ENCODE peak calls at places on chromosomes 2 and 18, in six cellular contexts. H is cardiac muscle cell, J is transverse colon, R is SK-N-SH, K is stomach, P is endodermal cell. C is an unnamed sample. For H3K4me1, the result is how much of the 10 kb centered on the place peaks cover.

GRCh38 chr18:33696332-33697162 is 118.5 kb downstream of the ASXL3 start:
- DNase-seq in H (no peak), J (no peak), R (peak), K (no peak), P (peak), C (no peak)

GRCh38 chr2:155377178-155377780 is 678.8 kb downstream of the KCNJ3 start:
- DNase-seq in H (peak), J (no peak), R (no peak), K (no peak), P (no peak), C (no peak)

GRCh38 chr2:107160831-107161230 is 274.9 kb upstream of the ST6GAL2 start:
- DNase-seq in H (no peak), J (no peak), R (no peak), K (no peak), P (no peak), C (no peak)

GRCh38 chr2:118169359-118170005 is 81.2 kb downstream of the INSIG2 start:
- DNase-seq in H (no peak), J (no peak), R (no peak), K (no peak), P (peak), C (no peak)

GRCh38 chr2:126568734-126569133 is 87.2 kb upstream of the GYPC start:
- DNase-seq in H (no peak), J (no peak), R (no peak), K (no peak), P (no peak), C (no peak)

GRCh38 chr2:61460168-61460567 is 10.7 kb downstream of the USP34 start:
- DNase-seq in H (peak), J (no peak), R (no peak), K (no peak), P (peak), C (no peak)

GRCh38 chr18:36200354-36200771 is 13.1 kb downstream of the MOCOS start:
- DNase-seq in H (no peak), J (no peak), R (no peak), K (no peak), P (no peak), C (no peak)

GRCh38 chr18:58348517-58348916 is 280.4 kb downstream of the ALPK2 start:
- DNase-seq in H (no peak), J (no peak), R (no peak), K (no peak), P (no peak), C (no peak)

GRCh38 chr2:216315817-216316603 is 56.3 kb downstream of the MARCHF4 start:
- DNase-seq in H (peak), J (no peak), R (peak), K (no peak), P (peak), C (no peak)

GRCh38 chr2:217710218-217710565 is 292.6 kb downstream of the TNS1 start:
- DNase-seq in H (no peak), J (no peak), R (no peak), K (no peak), P (no peak), C (no peak)

GRCh38 chr2:161004379-161004778 is 155.8 kb upstream of the TANK start:
- DNase-seq in H (peak), J (no peak), R (peak), K (no peak), P (no peak), C (no peak)

GRCh38 chr2:233421091-233421816 is 67.0 kb downstream of the DGKD start:
- DNase-seq in H (no peak), J (no peak), R (no peak), K (peak), P (no peak), C (no peak)

GRCh38 chr2:21740529-21740928 is 616.8 kb downstream of the TDRD15 start:
- DNase-seq in H (no peak), J (no peak), R (no peak), K (no peak), P (no peak), C (no peak)

GRCh38 chr2:69797235-69797634 is 32.2 kb upstream of the GMCL1 start:
- DNase-seq in H (no peak), J (no peak), R (no peak), K (no peak), P (no peak), C (no peak)

GRCh38 chr2:204722691-204723090 is 177.4 kb downstream of the PARD3B start:
- DNase-seq in H (no peak), J (no peak), R (no peak), K (no peak), P (no peak), C (no peak)

GRCh38 chr2:136162438-136162837 is 44.5 kb upstream of the CXCR4 start:
- DNase-seq in H (no peak), J (no peak), R (no peak), K (no peak), P (no peak), C (no peak)

GRCh38 chr2:134177351-134177931 is 76.4 kb upstream of the MGAT5 start:
- DNase-seq in H (no peak), J (no peak), R (no peak), K (peak), P (no peak), C (no peak)

GRCh38 chr2:45980161-45980852 is 316.9 kb upstream of the EPAS1 start:
- DNase-seq in H (no peak), J (no peak), R (no peak), K (no peak), P (peak), C (no peak)

GRCh38 chr18:49531678-49532153 is 30.1 kb upstream of the LIPG start:
- DNase-seq in H (peak), J (peak), R (no peak), K (no peak), P (peak), C (no peak)

GRCh38 chr2:70089220-70089945 is 2.1 kb downstream of the PCBP1 start:
- DNase-seq in H (peak), J (no peak), R (peak), K (peak), P (peak), C (no peak)

GRCh38 chr2:96631804-96632435 is 6.2 kb downstream of the KANSL3 start:
- DNase-seq in H (no peak), J (no peak), R (no peak), K (no peak), P (no peak), C (no peak)

GRCh38 chr2:10878268-10878915 is 33.3 kb upstream of the KCNF1 start:
- DNase-seq in H (no peak), J (no peak), R (no peak), K (no peak), P (peak), C (no peak)

GRCh38 chr2:112301171-112301584 is 25.8 kb downstream of the ZC3H6 start:
- DNase-seq in H (peak), J (no peak), R (no peak), K (no peak), P (no peak), C (no peak)

GRCh38 chr2:21019678-21020021 is 24.2 kb downstream of the APOB start:
- DNase-seq in H (no peak), J (no peak), R (no peak), K (no peak), P (no peak), C (no peak)

GRCh38 chr2:134932864-134933526 is 14.4 kb downstream of the CCNT2 start:
- DNase-seq in H (no peak), J (no peak), R (no peak), K (peak), P (no peak), C (no peak)

GRCh38 chr2:71923887-71924533 is 223.7 kb downstream of the CYP26B1 start:
- DNase-seq in H (peak), J (peak), R (peak), K (peak), P (peak), C (peak)

GRCh38 chr2:71943238-71944182 is 204.2 kb downstream of the CYP26B1 start:
- DNase-seq in H (no peak), J (no peak), R (no peak), K (no peak), P (no peak), C (peak)

GRCh38 chr18:8301427-8302172 is 307.6 kb upstream of the RAB12 start:
- DNase-seq in H (peak), J (no peak), R (no peak), K (peak), P (no peak), C (no peak)

GRCh38 chr2:218960196-218961165 is 1.0 kb downstream of the CDK5R2 start:
- DNase-seq in H (no peak), J (no peak), R (peak), K (no peak), P (peak), C (no peak)

GRCh38 chr18:48887294-48887904 is 63.4 kb downstream of the SMAD7 start:
- DNase-seq in H (no peak), J (no peak), R (no peak), K (no peak), P (no peak), C (peak)

GRCh38 chr2:44740678-44741077 is 200.8 kb upstream of the SIX3 start:
- DNase-seq in H (peak), J (peak), R (no peak), K (peak), P (no peak), C (no peak)

GRCh38 chr2:74008761-74009395 is 24.2 kb downstream of the TET3 start:
- DNase-seq in H (peak), J (no peak), R (no peak), K (no peak), P (peak), C (no peak)

GRCh38 chr2:66689456-66690051 is 254.6 kb downstream of the MEIS1 start:
- DNase-seq in H (no peak), J (no peak), R (no peak), K (no peak), P (no peak), C (no peak)

GRCh38 chr18:59699061-59699460 is 1.8 kb upstream of the CCBE1 start:
- DNase-seq in H (no peak), J (no peak), R (no peak), K (no peak), P (no peak), C (no peak)

GRCh38 chr18:59699750-59700534 is 2.7 kb upstream of the CCBE1 start:
- DNase-seq in H (no peak), J (no peak), R (peak), K (no peak), P (no peak), C (no peak)

GRCh38 chr18:59696311-59697235 is 650 bp downstream of the CCBE1 start:
- DNase-seq in H (peak), J (peak), R (no peak), K (no peak), P (peak), C (no peak)

GRCh38 chr18:59695551-59695950 is 1.7 kb downstream of the CCBE1 start:
- DNase-seq in H (no peak), J (no peak), R (no peak), K (no peak), P (no peak), C (no peak)

DNA sequence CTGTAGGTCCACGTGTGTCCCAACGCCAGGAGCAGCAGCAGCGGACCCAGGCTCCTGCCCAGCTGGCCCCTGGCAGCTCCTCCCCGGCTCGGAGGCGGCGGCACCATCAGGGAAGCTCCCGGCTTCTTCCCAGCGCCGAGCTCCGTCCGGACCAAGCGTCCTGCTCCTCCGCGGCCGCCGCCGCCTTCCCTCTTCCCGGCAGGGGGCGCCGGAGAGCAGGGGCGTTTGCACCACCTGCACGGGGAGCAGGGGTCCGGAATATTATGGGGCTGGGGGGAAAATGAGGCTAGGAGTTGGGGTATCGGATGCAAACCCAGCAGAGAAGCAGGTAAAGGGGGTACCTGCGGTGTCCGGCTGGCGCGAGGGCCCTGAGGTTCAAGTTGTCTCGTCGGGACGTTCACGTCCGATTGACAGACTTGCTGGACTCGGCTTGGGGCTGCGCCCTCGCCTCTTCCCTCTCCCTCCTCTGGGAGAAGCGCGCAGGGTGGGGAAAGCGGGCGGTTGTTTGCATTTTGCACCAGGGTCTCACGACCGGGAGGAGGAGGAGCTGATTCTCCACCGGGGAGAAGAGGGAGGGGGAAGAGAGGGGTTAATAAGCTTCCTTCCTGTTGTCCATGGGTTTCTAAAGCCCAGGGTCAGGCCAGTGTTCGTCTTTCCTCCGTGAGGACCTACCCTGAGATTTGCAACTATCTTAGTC is at the start of gene CCBE1:
- DNase-seq in H (peak), J (peak), R (peak), K (peak), P (peak), C (no peak)
- TF ChIP-seq CTCF in H (peak), J (peak), R (peak), K (peak), P (peak), C (peak)

GRCh38 chr18:32158108-32158624 is 31.7 kb upstream of the MEP1B start:
- DNase-seq in H (peak), J (peak), R (peak), K (peak), P (peak), C (peak)
- H3K27ac ChIP-seq in H (no peak), J (peak), R (no peak), K (no peak), P (no peak), C (no peak)

GRCh38 chr2:171320731-171321130 is 113.1 kb downstream of the METTL8 start:
- DNase-seq in H (no peak), J (no peak), R (no peak), K (no peak), P (no peak), C (no peak)
- H3K4me1 ChIP-seq in H (under half), J (under half), R (under half), K (under half), P (under half), C (under half)

DNA sequence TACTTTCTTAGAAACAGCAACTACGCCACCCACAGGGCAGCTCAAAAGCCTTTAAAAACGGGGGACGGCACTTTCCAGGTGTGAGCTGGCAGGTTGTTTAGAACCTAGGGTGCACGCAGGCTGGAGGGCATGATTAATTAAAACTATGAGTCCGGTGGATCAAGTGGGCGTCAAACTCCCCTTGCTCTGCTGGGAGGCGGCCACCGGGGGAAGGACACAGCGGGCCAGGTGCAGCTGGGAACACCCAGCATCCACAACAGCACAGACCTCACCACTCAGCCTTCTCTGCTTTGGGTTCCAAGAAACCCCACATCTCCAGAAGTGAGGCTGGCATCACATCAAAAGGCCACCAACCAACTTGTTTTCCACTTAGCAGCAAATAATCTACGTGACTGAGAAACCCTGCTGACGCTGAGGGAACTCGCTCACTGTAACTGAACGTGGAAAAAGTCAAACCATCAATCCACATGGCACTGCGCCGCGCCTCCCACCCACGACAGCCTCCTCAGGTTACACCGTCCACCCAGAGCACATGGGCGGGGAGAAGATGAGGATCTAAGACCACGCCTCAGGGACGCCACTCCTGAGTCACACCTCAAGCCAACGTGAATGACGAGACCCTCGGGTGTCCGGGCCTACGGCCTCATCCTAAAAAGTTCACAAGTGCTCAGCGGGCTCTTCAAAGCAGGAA is 118.2 kb downstream of the ZNF516 start:
- DNase-seq in H (no peak), J (no peak), R (no peak), K (no peak), P (no peak), C (peak)
- TF ChIP-seq CTCF in H (no peak), J (no peak), R (no peak), K (no peak), P (no peak), C (no peak)

DNA sequence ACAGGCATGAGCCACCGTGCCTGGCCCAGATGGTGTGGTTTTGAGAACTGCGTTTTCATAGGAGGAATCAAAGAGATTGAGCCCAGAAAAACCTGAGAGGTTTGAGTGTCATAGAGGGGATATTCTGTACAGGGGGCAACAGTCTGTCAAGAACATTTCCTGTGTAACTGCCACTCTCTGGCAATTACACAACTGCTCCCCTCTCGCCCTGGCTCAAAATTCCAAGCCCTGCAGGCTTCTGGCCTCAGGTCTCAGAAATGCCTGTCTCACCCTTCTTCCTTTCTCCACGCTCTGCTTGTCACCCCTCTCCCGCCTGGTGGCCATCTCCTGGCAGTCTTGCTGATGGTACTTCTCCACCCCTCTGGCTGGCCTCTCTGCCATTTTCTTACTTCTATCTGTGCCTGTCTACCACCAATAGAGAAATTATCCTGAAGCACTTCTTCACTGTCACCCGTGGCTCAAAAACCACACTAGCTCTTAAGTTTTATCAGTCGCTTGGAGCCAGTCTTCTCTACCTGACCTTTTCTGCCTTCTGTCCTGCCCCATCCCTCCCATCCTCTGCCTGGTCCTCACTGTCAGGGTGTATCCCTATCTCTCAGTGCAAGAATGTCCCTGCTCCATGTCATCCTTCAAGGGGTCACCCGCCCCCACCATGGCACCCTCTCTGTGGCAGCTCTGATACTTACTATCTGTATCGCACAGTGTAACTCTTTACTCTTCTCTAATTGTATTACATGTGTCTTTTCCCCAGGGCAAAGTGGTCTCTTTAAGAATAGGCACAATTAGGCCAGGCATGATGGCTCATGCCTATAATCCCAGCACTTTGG is 4.2 kb downstream of the VAMP5 start:
- DNase-seq in H (no peak), J (no peak), R (no peak), K (no peak), P (no peak), C (no peak)
- H3K27ac ChIP-seq in H (peak), J (peak), R (no peak), K (peak), P (no peak), C (peak)

DNA sequence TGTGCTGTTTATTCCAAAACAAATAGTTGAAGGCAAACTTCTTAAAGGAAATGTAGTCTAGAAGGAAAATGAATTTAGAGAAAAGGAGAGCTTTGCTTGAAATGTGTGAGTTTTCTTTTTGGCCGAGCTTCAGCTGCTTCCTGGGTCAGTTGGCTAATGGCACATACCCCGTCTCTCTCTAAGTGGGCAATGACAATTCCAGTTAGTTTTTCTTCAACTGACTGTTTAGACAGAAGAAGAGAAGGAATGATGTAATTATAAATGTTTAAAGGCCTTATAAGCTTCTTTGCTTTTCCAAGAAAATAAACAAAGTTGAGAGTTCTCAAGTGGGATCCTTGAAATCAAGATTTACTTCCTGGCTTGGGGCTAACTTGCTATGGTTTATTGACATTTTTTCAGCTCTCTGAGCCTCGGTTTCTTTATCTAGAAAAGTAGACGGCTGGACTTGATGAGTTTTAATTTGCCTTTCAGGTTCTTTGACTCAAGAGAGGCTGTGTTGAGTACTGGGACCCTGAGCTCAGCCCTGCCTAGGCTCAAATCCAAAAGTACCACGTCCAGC is 794.9 kb upstream of the ACVR2A start:
- DNase-seq in H (no peak), J (no peak), R (no peak), K (no peak), P (no peak), C (no peak)
- H3K4me1 ChIP-seq in H (under half), J (under half), R (under half), K (under half), P (under half), C (under half)

GRCh38 chr2:143617803-143618415 is 488.7 kb downstream of the ARHGAP15 start:
- DNase-seq in H (no peak), J (no peak), R (no peak), K (no peak), P (no peak), C (no peak)

DNA sequence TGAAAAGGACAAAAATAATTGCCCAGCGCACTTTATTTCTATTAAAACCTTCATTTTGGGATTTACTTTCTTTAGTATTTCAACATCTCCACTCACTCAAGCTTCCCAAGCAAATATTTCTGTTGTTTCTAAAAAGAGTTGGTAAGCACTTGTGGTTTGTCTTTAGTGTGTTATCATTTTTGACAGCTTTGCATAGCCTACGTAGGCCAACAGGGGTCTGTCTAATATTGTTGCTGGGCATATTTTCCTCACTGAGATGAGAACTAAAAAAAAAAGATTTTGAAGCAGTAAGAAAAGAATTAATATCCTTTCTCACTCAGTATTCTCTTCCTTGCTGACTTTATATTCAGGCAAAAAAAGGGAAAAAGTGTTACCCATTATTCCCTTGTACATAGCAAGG is 494.1 kb downstream of the ARHGAP15 start:
- DNase-seq in H (peak), J (no peak), R (no peak), K (no peak), P (no peak), C (no peak)
- TF ChIP-seq CTCF in H (no peak), J (no peak), R (peak), K (no peak), P (no peak), C (no peak)